ENCODE peak calls at places on chromosomes 6 and 20, in five cellular contexts. One of them, this sample, is unnamed.

GRCh38 chr6:137808191-137808590 is 58.9 kb upstream of the TNFAIP3 start:
- DNase-seq in mucosa of descending colon: no peak
- DNase-seq in stimulated activated CD8-positive, alpha-beta memory T cell treated with anti-CD3 and anti-CD28 coated beads, Interleukin-15, amount 100 ng/mL, for 4 hours: no peak
- DNase-seq in thyroid gland: no peak
- DNase-seq in nucleus accumbens: no peak
- DNase-seq in this sample: no peak

GRCh38 chr6:45576648-45577624 is 199.2 kb upstream of the SUPT3H start:
- DNase-seq in mucosa of descending colon: no peak
- DNase-seq in thyroid gland: peak
- DNase-seq in stimulated activated CD8-positive, alpha-beta memory T cell treated with anti-CD3 and anti-CD28 coated beads, Interleukin-15, amount 100 ng/mL, for 4 hours: no peak
- DNase-seq in nucleus accumbens: no peak
- DNase-seq in this sample: no peak

GRCh38 chr20:62688855-62689460 is 19.7 kb upstream of the NTSR1 start:
- DNase-seq in mucosa of descending colon: no peak
- DNase-seq in stimulated activated CD8-positive, alpha-beta memory T cell treated with anti-CD3 and anti-CD28 coated beads, Interleukin-15, amount 100 ng/mL, for 4 hours: no peak
- DNase-seq in thyroid gland: no peak
- DNase-seq in nucleus accumbens: no peak
- DNase-seq in this sample: no peak

GRCh38 chr6:53349209-53349693 is 501 bp upstream of the ELOVL5 start:
- DNase-seq in mucosa of descending colon: no peak
- DNase-seq in stimulated activated CD8-positive, alpha-beta memory T cell treated with anti-CD3 and anti-CD28 coated beads, Interleukin-15, amount 100 ng/mL, for 4 hours: no peak
- DNase-seq in nucleus accumbens: no peak
- DNase-seq in thyroid gland: no peak
- DNase-seq in this sample: no peak

GRCh38 chr6:166202321-166202733 is 34.7 kb upstream of the TBXT start:
- DNase-seq in nucleus accumbens: no peak
- DNase-seq in mucosa of descending colon: peak
- DNase-seq in thyroid gland: no peak
- DNase-seq in stimulated activated CD8-positive, alpha-beta memory T cell treated with anti-CD3 and anti-CD28 coated beads, Interleukin-15, amount 100 ng/mL, for 4 hours: no peak
- DNase-seq in this sample: no peak

GRCh38 chr6:159715168-159715567 is 12.1 kb upstream of the WTAP start:
- DNase-seq in thyroid gland: no peak
- DNase-seq in mucosa of descending colon: no peak
- DNase-seq in stimulated activated CD8-positive, alpha-beta memory T cell treated with anti-CD3 and anti-CD28 coated beads, Interleukin-15, amount 100 ng/mL, for 4 hours: no peak
- DNase-seq in nucleus accumbens: no peak
- DNase-seq in this sample: no peak

GRCh38 chr6:149128489-149129145 is 188.9 kb upstream of the TAB2 start:
- DNase-seq in thyroid gland: peak
- DNase-seq in mucosa of descending colon: no peak
- DNase-seq in nucleus accumbens: no peak
- DNase-seq in stimulated activated CD8-positive, alpha-beta memory T cell treated with anti-CD3 and anti-CD28 coated beads, Interleukin-15, amount 100 ng/mL, for 4 hours: no peak
- DNase-seq in this sample: peak

GRCh38 chr20:15977026-15977425 is 596.2 kb downstream of the KIF16B start:
- DNase-seq in thyroid gland: no peak
- DNase-seq in mucosa of descending colon: no peak
- DNase-seq in nucleus accumbens: no peak
- DNase-seq in stimulated activated CD8-positive, alpha-beta memory T cell treated with anti-CD3 and anti-CD28 coated beads, Interleukin-15, amount 100 ng/mL, for 4 hours: no peak
- DNase-seq in this sample: no peak

GRCh38 chr6:40500227-40500626 is 86.9 kb downstream of the LRFN2 start:
- DNase-seq in stimulated activated CD8-positive, alpha-beta memory T cell treated with anti-CD3 and anti-CD28 coated beads, Interleukin-15, amount 100 ng/mL, for 4 hours: no peak
- DNase-seq in nucleus accumbens: no peak
- DNase-seq in mucosa of descending colon: no peak
- DNase-seq in thyroid gland: peak
- DNase-seq in this sample: no peak

GRCh38 chr6:108597601-108598315 is 37.0 kb downstream of the FOXO3 start:
- DNase-seq in mucosa of descending colon: no peak
- DNase-seq in nucleus accumbens: no peak
- DNase-seq in stimulated activated CD8-positive, alpha-beta memory T cell treated with anti-CD3 and anti-CD28 coated beads, Interleukin-15, amount 100 ng/mL, for 4 hours: no peak
- DNase-seq in thyroid gland: no peak
- DNase-seq in this sample: no peak

GRCh38 chr20:38692436-38693411 is 31.6 kb upstream of the SLC32A1 start:
- DNase-seq in stimulated activated CD8-positive, alpha-beta memory T cell treated with anti-CD3 and anti-CD28 coated beads, Interleukin-15, amount 100 ng/mL, for 4 hours: no peak
- DNase-seq in nucleus accumbens: peak
- DNase-seq in thyroid gland: peak
- DNase-seq in mucosa of descending colon: peak
- DNase-seq in this sample: peak

GRCh38 chr6:46062312-46062711 is 46.7 kb upstream of the CLIC5 start:
- DNase-seq in nucleus accumbens: no peak
- DNase-seq in mucosa of descending colon: peak
- DNase-seq in thyroid gland: no peak
- DNase-seq in stimulated activated CD8-positive, alpha-beta memory T cell treated with anti-CD3 and anti-CD28 coated beads, Interleukin-15, amount 100 ng/mL, for 4 hours: no peak
- DNase-seq in this sample: no peak

GRCh38 chr20:13493143-13493542 is 145.6 kb downstream of the TASP1 start:
- DNase-seq in nucleus accumbens: no peak
- DNase-seq in mucosa of descending colon: no peak
- DNase-seq in thyroid gland: no peak
- DNase-seq in stimulated activated CD8-positive, alpha-beta memory T cell treated with anti-CD3 and anti-CD28 coated beads, Interleukin-15, amount 100 ng/mL, for 4 hours: no peak
- DNase-seq in this sample: no peak

GRCh38 chr6:126524927-126525326 is 185.0 kb downstream of the CENPW start:
- DNase-seq in thyroid gland: no peak
- DNase-seq in stimulated activated CD8-positive, alpha-beta memory T cell treated with anti-CD3 and anti-CD28 coated beads, Interleukin-15, amount 100 ng/mL, for 4 hours: no peak
- DNase-seq in nucleus accumbens: no peak
- DNase-seq in mucosa of descending colon: no peak
- DNase-seq in this sample: no peak

GRCh38 chr6:168915855-168916254 is 337.8 kb downstream of the THBS2 start:
- DNase-seq in stimulated activated CD8-positive, alpha-beta memory T cell treated with anti-CD3 and anti-CD28 coated beads, Interleukin-15, amount 100 ng/mL, for 4 hours: no peak
- DNase-seq in mucosa of descending colon: no peak
- DNase-seq in nucleus accumbens: no peak
- DNase-seq in thyroid gland: no peak
- DNase-seq in this sample: no peak

GRCh38 chr6:158654498-158654897 is 4.6 kb downstream of the SYTL3 start:
- DNase-seq in nucleus accumbens: no peak
- DNase-seq in mucosa of descending colon: peak
- DNase-seq in thyroid gland: peak
- DNase-seq in stimulated activated CD8-positive, alpha-beta memory T cell treated with anti-CD3 and anti-CD28 coated beads, Interleukin-15, amount 100 ng/mL, for 4 hours: no peak
- DNase-seq in this sample: no peak

GRCh38 chr20:63706852-63707557 is 771 bp downstream of the ARFRP1 start:
- DNase-seq in mucosa of descending colon: peak
- DNase-seq in stimulated activated CD8-positive, alpha-beta memory T cell treated with anti-CD3 and anti-CD28 coated beads, Interleukin-15, amount 100 ng/mL, for 4 hours: peak
- DNase-seq in thyroid gland: peak
- DNase-seq in nucleus accumbens: peak
- DNase-seq in this sample: peak

GRCh38 chr6:159467473-159468041 is 225.5 kb downstream of the SOD2 start:
- DNase-seq in thyroid gland: no peak
- DNase-seq in mucosa of descending colon: no peak
- DNase-seq in stimulated activated CD8-positive, alpha-beta memory T cell treated with anti-CD3 and anti-CD28 coated beads, Interleukin-15, amount 100 ng/mL, for 4 hours: no peak
- DNase-seq in nucleus accumbens: no peak
- DNase-seq in this sample: no peak

GRCh38 chr20:9359561-9360308 is 154.7 kb upstream of the LAMP5 start:
- DNase-seq in nucleus accumbens: no peak
- DNase-seq in thyroid gland: peak
- DNase-seq in mucosa of descending colon: peak
- DNase-seq in stimulated activated CD8-positive, alpha-beta memory T cell treated with anti-CD3 and anti-CD28 coated beads, Interleukin-15, amount 100 ng/mL, for 4 hours: no peak
- DNase-seq in this sample: no peak

GRCh38 chr6:62150048-62150663 is 135.9 kb downstream of the KHDRBS2 start:
- DNase-seq in thyroid gland: peak
- DNase-seq in nucleus accumbens: no peak
- DNase-seq in stimulated activated CD8-positive, alpha-beta memory T cell treated with anti-CD3 and anti-CD28 coated beads, Interleukin-15, amount 100 ng/mL, for 4 hours: no peak
- DNase-seq in mucosa of descending colon: peak
- DNase-seq in this sample: no peak

GRCh38 chr6:87093651-87094050 is 1.3 kb downstream of the CGA start:
- DNase-seq in nucleus accumbens: no peak
- DNase-seq in thyroid gland: no peak
- DNase-seq in stimulated activated CD8-positive, alpha-beta memory T cell treated with anti-CD3 and anti-CD28 coated beads, Interleukin-15, amount 100 ng/mL, for 4 hours: no peak
- DNase-seq in mucosa of descending colon: no peak
- DNase-seq in this sample: no peak

GRCh38 chr6:30883743-30884520 is at the start of gene DDR1:
- DNase-seq in thyroid gland: peak
- DNase-seq in stimulated activated CD8-positive, alpha-beta memory T cell treated with anti-CD3 and anti-CD28 coated beads, Interleukin-15, amount 100 ng/mL, for 4 hours: no peak
- DNase-seq in nucleus accumbens: peak
- DNase-seq in mucosa of descending colon: peak
- DNase-seq in this sample: no peak

GRCh38 chr6:8195714-8196104 is 93.4 kb upstream of the EEF1E1 start:
- DNase-seq in stimulated activated CD8-positive, alpha-beta memory T cell treated with anti-CD3 and anti-CD28 coated beads, Interleukin-15, amount 100 ng/mL, for 4 hours: no peak
- DNase-seq in mucosa of descending colon: no peak
- DNase-seq in thyroid gland: no peak
- DNase-seq in nucleus accumbens: no peak
- DNase-seq in this sample: no peak

GRCh38 chr6:119978274-119978889 is 628.8 kb upstream of the MAN1A1 start:
- DNase-seq in stimulated activated CD8-positive, alpha-beta memory T cell treated with anti-CD3 and anti-CD28 coated beads, Interleukin-15, amount 100 ng/mL, for 4 hours: no peak
- DNase-seq in mucosa of descending colon: peak
- DNase-seq in thyroid gland: peak
- DNase-seq in nucleus accumbens: no peak
- DNase-seq in this sample: no peak

GRCh38 chr6:22320750-22321149 is 23.9 kb upstream of the PRL start:
- DNase-seq in thyroid gland: peak
- DNase-seq in nucleus accumbens: no peak
- DNase-seq in mucosa of descending colon: no peak
- DNase-seq in stimulated activated CD8-positive, alpha-beta memory T cell treated with anti-CD3 and anti-CD28 coated beads, Interleukin-15, amount 100 ng/mL, for 4 hours: no peak
- DNase-seq in this sample: no peak

GRCh38 chr6:47034919-47035318 is 7.2 kb downstream of the ADGRF1 start:
- DNase-seq in stimulated activated CD8-positive, alpha-beta memory T cell treated with anti-CD3 and anti-CD28 coated beads, Interleukin-15, amount 100 ng/mL, for 4 hours: no peak
- DNase-seq in thyroid gland: peak
- DNase-seq in nucleus accumbens: no peak
- DNase-seq in mucosa of descending colon: no peak
- DNase-seq in this sample: no peak

GRCh38 chr6:28218312-28219248 is 6.5 kb upstream of the ZSCAN9 start:
- DNase-seq in nucleus accumbens: peak
- DNase-seq in thyroid gland: peak
- DNase-seq in stimulated activated CD8-positive, alpha-beta memory T cell treated with anti-CD3 and anti-CD28 coated beads, Interleukin-15, amount 100 ng/mL, for 4 hours: no peak
- DNase-seq in mucosa of descending colon: peak
- DNase-seq in this sample: no peak

GRCh38 chr6:116672306-116672705 is 3.7 kb upstream of the ZUP1 start:
- DNase-seq in stimulated activated CD8-positive, alpha-beta memory T cell treated with anti-CD3 and anti-CD28 coated beads, Interleukin-15, amount 100 ng/mL, for 4 hours: no peak
- DNase-seq in nucleus accumbens: no peak
- DNase-seq in thyroid gland: no peak
- DNase-seq in mucosa of descending colon: no peak
- DNase-seq in this sample: no peak

GRCh38 chr20:51365670-51366069 is 176.8 kb downstream of the NFATC2 start:
- DNase-seq in thyroid gland: no peak
- DNase-seq in stimulated activated CD8-positive, alpha-beta memory T cell treated with anti-CD3 and anti-CD28 coated beads, Interleukin-15, amount 100 ng/mL, for 4 hours: no peak
- DNase-seq in nucleus accumbens: no peak
- DNase-seq in mucosa of descending colon: no peak
- DNase-seq in this sample: no peak

GRCh38 chr6:160172704-160173103 is 51.1 kb downstream of the SLC22A1 start:
- DNase-seq in mucosa of descending colon: no peak
- DNase-seq in nucleus accumbens: no peak
- DNase-seq in stimulated activated CD8-positive, alpha-beta memory T cell treated with anti-CD3 and anti-CD28 coated beads, Interleukin-15, amount 100 ng/mL, for 4 hours: no peak
- DNase-seq in thyroid gland: no peak
- DNase-seq in this sample: no peak

GRCh38 chr6:39301606-39302005 is 12.6 kb downstream of the KCNK17 start:
- DNase-seq in thyroid gland: no peak
- DNase-seq in mucosa of descending colon: no peak
- DNase-seq in stimulated activated CD8-positive, alpha-beta memory T cell treated with anti-CD3 and anti-CD28 coated beads, Interleukin-15, amount 100 ng/mL, for 4 hours: no peak
- DNase-seq in nucleus accumbens: no peak
- DNase-seq in this sample: no peak

GRCh38 chr6:113820751-113821150 is 36.4 kb upstream of the MARCKS start:
- DNase-seq in stimulated activated CD8-positive, alpha-beta memory T cell treated with anti-CD3 and anti-CD28 coated beads, Interleukin-15, amount 100 ng/mL, for 4 hours: no peak
- DNase-seq in thyroid gland: no peak
- DNase-seq in mucosa of descending colon: no peak
- DNase-seq in nucleus accumbens: no peak
- DNase-seq in this sample: no peak

GRCh38 chr6:145929037-145929633 is 35.0 kb downstream of the SHPRH start:
- DNase-seq in nucleus accumbens: no peak
- DNase-seq in mucosa of descending colon: peak
- DNase-seq in thyroid gland: no peak
- DNase-seq in stimulated activated CD8-positive, alpha-beta memory T cell treated with anti-CD3 and anti-CD28 coated beads, Interleukin-15, amount 100 ng/mL, for 4 hours: no peak
- DNase-seq in this sample: no peak

GRCh38 chr6:74519172-74519571 is 686.7 kb downstream of the COL12A1 start:
- DNase-seq in mucosa of descending colon: no peak
- DNase-seq in thyroid gland: no peak
- DNase-seq in nucleus accumbens: no peak
- DNase-seq in stimulated activated CD8-positive, alpha-beta memory T cell treated with anti-CD3 and anti-CD28 coated beads, Interleukin-15, amount 100 ng/mL, for 4 hours: no peak
- DNase-seq in this sample: no peak

GRCh38 chr6:31834704-31835375 is 7.3 kb downstream of the HSPA1B start:
- DNase-seq in thyroid gland: peak
- DNase-seq in stimulated activated CD8-positive, alpha-beta memory T cell treated with anti-CD3 and anti-CD28 coated beads, Interleukin-15, amount 100 ng/mL, for 4 hours: peak
- DNase-seq in nucleus accumbens: peak
- DNase-seq in mucosa of descending colon: peak
- DNase-seq in this sample: peak

GRCh38 chr6:170046786-170047626 is 243.9 kb downstream of the DLL1 start:
- DNase-seq in thyroid gland: no peak
- DNase-seq in mucosa of descending colon: no peak
- DNase-seq in stimulated activated CD8-positive, alpha-beta memory T cell treated with anti-CD3 and anti-CD28 coated beads, Interleukin-15, amount 100 ng/mL, for 4 hours: no peak
- DNase-seq in nucleus accumbens: no peak
- DNase-seq in this sample: no peak

GRCh38 chr6:133099573-133099972 is 141.6 kb upstream of the EYA4 start:
- DNase-seq in nucleus accumbens: no peak
- DNase-seq in stimulated activated CD8-positive, alpha-beta memory T cell treated with anti-CD3 and anti-CD28 coated beads, Interleukin-15, amount 100 ng/mL, for 4 hours: no peak
- DNase-seq in thyroid gland: no peak
- DNase-seq in mucosa of descending colon: no peak
- DNase-seq in this sample: no peak

GRCh38 chr20:57562541-57563465 is 1.9 kb downstream of the PCK1 start:
- DNase-seq in stimulated activated CD8-positive, alpha-beta memory T cell treated with anti-CD3 and anti-CD28 coated beads, Interleukin-15, amount 100 ng/mL, for 4 hours: no peak
- DNase-seq in mucosa of descending colon: peak
- DNase-seq in nucleus accumbens: no peak
- DNase-seq in thyroid gland: no peak
- DNase-seq in this sample: no peak